ENCODE peak calls at places on chromosome 10, in five cellular contexts. B is effector memory CD4-positive, alpha-beta T cell; R is CD8-positive, alpha-beta memory T cell; A is Panc1; U is brain microvascular endothelial cell. C is an unnamed sample.

GRCh38 chr10:59276928-59277327 is 85.4 kb downstream of the FAM13C start:
- DNase-seq in B (no peak), R (no peak), A (no peak), U (no peak), C (no peak)

GRCh38 chr10:26890956-26891355 is 30.2 kb upstream of the ABI1 start:
- DNase-seq in B (no peak), R (no peak), A (peak; percentile 25), U (peak; percentile 81), C (peak; percentile 56)

GRCh38 chr10:126459032-126459831 is 71.0 kb upstream of the ADAM12 start:
- DNase-seq in B (no peak), R (no peak), A (no peak), U (peak; percentile 76), C (peak; percentile 93)

GRCh38 chr10:77264107-77264506 is 373.5 kb downstream of the KCNMA1 start:
- DNase-seq in B (no peak), R (no peak), A (no peak), U (no peak), C (no peak)

GRCh38 chr10:6212806-6213205 is 10.1 kb downstream of the PFKFB3 start:
- DNase-seq in B (no peak), R (no peak), A (no peak), U (no peak), C (no peak)

GRCh38 chr10:58152698-58153263 is 114.9 kb downstream of the IPMK start:
- DNase-seq in B (no peak), R (no peak), A (no peak), U (peak; percentile 71), C (peak; percentile 22)

GRCh38 chr10:112802411-112803060 is 147.5 kb upstream of the TCF7L2 start:
- DNase-seq in B (no peak), R (no peak), A (no peak), U (no peak), C (no peak)

GRCh38 chr10:118310822-118311221 is 31.3 kb downstream of the FAM204A start:
- DNase-seq in B (no peak), R (no peak), A (no peak), U (no peak), C (no peak)

GRCh38 chr10:74371696-74372095 is 220.7 kb downstream of the ADK start:
- DNase-seq in B (no peak), R (no peak), A (no peak), U (peak; percentile 19), C (no peak)

GRCh38 chr10:70777063-70777875 is 7.9 kb downstream of the TBATA start:
- DNase-seq in B (no peak), R (no peak), A (no peak), U (no peak), C (no peak)

GRCh38 chr10:112215342-112215774 is 31.8 kb upstream of the GPAM start:
- DNase-seq in B (no peak), R (no peak), A (no peak), U (no peak), C (no peak)

GRCh38 chr10:30556189-30556588 is 73.4 kb downstream of the LYZL2 start:
- DNase-seq in B (no peak), R (no peak), A (no peak), U (no peak), C (no peak)

GRCh38 chr10:65470986-65471385 is 1454.8 kb upstream of the LRRTM3 start:
- DNase-seq in B (no peak), R (no peak), A (no peak), U (no peak), C (no peak)

GRCh38 chr10:26739087-26739631 is 41.7 kb downstream of the PDSS1 start:
- DNase-seq in B (no peak), R (no peak), A (no peak), U (no peak), C (no peak)

GRCh38 chr10:13139150-13139549 is 22.2 kb upstream of the MCM10 start:
- DNase-seq in B (no peak), R (no peak), A (no peak), U (no peak), C (no peak)

GRCh38 chr10:86964061-86964846 is 4.0 kb upstream of the ADIRF start:
- DNase-seq in B (no peak), R (no peak), A (no peak), U (no peak), C (no peak)

GRCh38 chr10:45514283-45515270 is 140.6 kb downstream of the ALOX5 start:
- DNase-seq in B (no peak), R (no peak), A (no peak), U (no peak), C (peak; percentile 25)

GRCh38 chr10:10854715-10855114 is 163.0 kb upstream of the CELF2 start:
- DNase-seq in B (no peak), R (no peak), A (no peak), U (no peak), C (no peak)

GRCh38 chr10:86598151-86598550 is 56.2 kb upstream of the OPN4 start:
- DNase-seq in B (no peak), R (no peak), A (no peak), U (no peak), C (no peak)

GRCh38 chr10:4755286-4756009 is 70.6 kb upstream of the AKR1E2 start:
- DNase-seq in B (no peak), R (no peak), A (no peak), U (no peak), C (no peak)

GRCh38 chr10:4515711-4516110 is 310.3 kb upstream of the AKR1E2 start:
- DNase-seq in B (no peak), R (no peak), A (no peak), U (no peak), C (no peak)

GRCh38 chr10:26555719-26556368 is 117.7 kb downstream of the APBB1IP start:
- DNase-seq in B (no peak), R (no peak), A (no peak), U (no peak), C (peak; percentile 32)

GRCh38 chr10:69736866-69737641 is 64.7 kb upstream of the COL13A1 start:
- DNase-seq in B (no peak), R (no peak), A (no peak), U (no peak), C (no peak)

GRCh38 chr10:5283305-5284158 is 81.2 kb upstream of the UCN3 start:
- DNase-seq in B (peak; percentile 14), R (no peak), A (no peak), U (peak; percentile 36), C (no peak)

GRCh38 chr10:43076876-43077420 is at the start of gene RET:
- DNase-seq in B (no peak), R (no peak), A (no peak), U (no peak), C (no peak)

GRCh38 chr10:33223326-33224014 is 111.0 kb downstream of the NRP1 start:
- DNase-seq in B (no peak), R (no peak), A (no peak), U (no peak), C (no peak)

GRCh38 chr10:5945561-5946418 is 31.6 kb downstream of the IL15RA start:
- DNase-seq in B (no peak), R (no peak), A (no peak), U (peak; percentile 37), C (peak; percentile 80)

GRCh38 chr10:121281576-121281975 is 316.7 kb downstream of the FGFR2 start:
- DNase-seq in B (no peak), R (no peak), A (no peak), U (no peak), C (no peak)

DNA sequence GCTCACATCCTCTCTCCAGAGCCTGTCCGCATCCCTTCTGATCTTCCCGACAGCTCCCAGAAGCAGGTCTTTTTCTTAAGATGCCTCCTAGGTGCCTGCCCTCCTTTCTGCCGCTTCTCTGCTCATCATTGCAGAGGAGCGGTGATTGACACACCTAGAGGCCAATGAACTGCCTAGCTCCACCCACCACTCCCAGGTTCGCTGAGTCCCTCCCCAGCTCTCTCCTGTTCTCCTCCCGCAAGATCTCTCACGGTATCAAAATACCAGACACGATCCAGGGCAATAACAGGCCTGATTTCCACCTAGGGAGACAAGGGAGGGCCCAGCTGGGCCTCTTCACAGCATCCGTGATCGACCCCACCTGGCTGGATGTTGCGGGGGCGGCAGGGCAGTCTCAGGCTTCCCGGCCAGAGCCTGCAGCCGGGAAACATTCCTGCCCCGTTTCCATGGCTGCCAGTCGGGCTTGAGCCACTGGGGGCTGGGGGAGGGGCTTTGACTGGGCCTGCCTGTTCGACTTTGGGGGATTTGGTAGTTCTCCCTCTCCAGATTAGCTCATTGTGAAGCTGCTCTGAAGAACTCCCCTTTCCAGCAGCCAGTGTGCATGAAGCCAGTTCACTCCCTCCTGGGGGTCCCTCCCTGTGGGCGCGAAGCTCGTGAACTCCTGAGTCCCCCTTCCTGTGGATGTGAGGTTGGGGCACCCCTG is 373.5 kb downstream of the RPS24 start:
- DNase-seq in B (no peak), R (peak; percentile 11), A (peak; percentile 75), U (peak; percentile 94), C (peak; percentile 68)
- H3K4me3 ChIP-seq in B (peak overlapping the region; percentile 8), R (peak overlapping the region; percentile 14), A (peak overlapping the region; percentile 74), U (peak overlapping the region; percentile 57), C (peak overlapping the region; percentile 40)

GRCh38 chr10:23198940-23199767 is 7.0 kb downstream of the PTF1A start:
- DNase-seq in B (no peak), R (no peak), A (no peak), U (no peak), C (no peak)
- H3K4me3 ChIP-seq in B (no peak overlapping the region), R (no peak overlapping the region), A (peak overlapping the region; percentile 36), U (no peak overlapping the region), C (no peak overlapping the region)

GRCh38 chr10:34538291-34538829 is 276.7 kb downstream of the PARD3 start:
- DNase-seq in B (no peak), R (no peak), A (no peak), U (no peak), C (no peak)
- H3K4me3 ChIP-seq in B (no peak overlapping the region), R (no peak overlapping the region), A (peak overlapping the region; percentile 29), U (no peak overlapping the region), C (no peak overlapping the region)

DNA sequence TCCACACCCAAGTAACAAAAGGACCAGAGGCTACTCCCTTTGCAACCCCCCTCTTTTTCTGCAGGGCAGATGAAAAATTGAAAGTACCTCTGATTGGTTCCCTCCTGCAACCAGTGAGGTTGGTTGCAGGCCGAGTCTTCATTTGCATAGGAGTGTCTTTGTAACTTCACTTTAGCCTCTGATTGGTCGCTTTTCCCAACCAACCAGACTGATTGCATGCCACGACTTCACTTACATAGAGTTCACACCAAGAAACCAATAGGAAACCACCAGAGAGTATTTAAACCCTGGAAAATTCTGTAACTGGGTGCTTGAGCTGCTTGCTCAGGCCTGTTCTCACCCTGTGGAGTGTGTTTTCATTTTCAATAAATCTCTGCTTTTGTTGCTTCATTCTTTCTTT is 223.8 kb downstream of the GFRA1 start:
- DNase-seq in B (no peak), R (no peak), A (no peak), U (no peak), C (no peak)
- H3K4me3 ChIP-seq in B (no peak overlapping the region), R (no peak overlapping the region), A (no peak overlapping the region), U (no peak overlapping the region), C (no peak overlapping the region)

DNA sequence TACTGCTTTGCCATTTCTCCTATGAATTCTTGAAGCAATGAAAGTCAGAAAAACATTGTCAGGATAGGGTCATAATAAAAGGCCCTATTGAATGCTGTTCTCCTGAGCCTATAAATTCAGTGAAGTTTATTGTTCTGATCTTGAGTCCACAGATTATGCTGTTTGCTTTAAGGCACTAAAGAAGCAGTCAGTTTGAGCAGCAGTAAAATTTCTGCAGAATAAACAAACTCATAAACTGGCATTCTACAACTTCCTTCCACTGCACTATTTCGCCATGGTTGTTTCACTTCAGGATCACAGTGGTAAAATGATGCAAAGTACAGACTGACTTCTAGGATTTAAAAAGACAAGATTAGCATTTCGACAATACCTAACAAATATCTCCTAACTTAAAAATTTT is 503.2 kb downstream of the SH2D4B start:
- DNase-seq in B (no peak), R (no peak), A (no peak), U (no peak), C (no peak)
- H3K4me3 ChIP-seq in B (no peak overlapping the region), R (no peak overlapping the region), A (no peak overlapping the region), U (no peak overlapping the region), C (no peak overlapping the region)

C was measured in skeletal muscle cell.